ENCODE peak calls at places on chromosomes 7 and 10, in four cellular contexts. A is right lobe of liver, U is gastrocnemius medialis, P is H1. R is an unnamed sample. For H3K27me3, the result is how much of the 10 kb centered on the place peaks cover.

GRCh38 chr7:158680754-158681153 is 23.9 kb downstream of the NCAPG2 start:
- DNase-seq in A (no peak), U (no peak), P (no peak), R (no peak)

GRCh38 chr10:60490013-60490412 is 100.3 kb upstream of the ANK3 start:
- DNase-seq in A (no peak), U (no peak), P (no peak), R (no peak)

GRCh38 chr10:4902571-4903011 is 60.6 kb upstream of the AKR1C1 start:
- DNase-seq in A (peak), U (no peak), P (no peak), R (no peak)

GRCh38 chr10:63628526-63629362 is 107.5 kb downstream of the REEP3 start:
- DNase-seq in A (peak), U (peak), P (no peak), R (peak)

GRCh38 chr10:71465576-71466252 is 69.0 kb downstream of the CDH23 start:
- DNase-seq in A (no peak), U (no peak), P (no peak), R (no peak)

GRCh38 chr7:85038466-85038865 is 148.4 kb downstream of the SEMA3D start:
- DNase-seq in A (no peak), U (no peak), P (no peak), R (no peak)

GRCh38 chr7:466465-467191 is 53.0 kb downstream of the PDGFA start:
- DNase-seq in A (peak), U (peak), P (no peak), R (no peak)

GRCh38 chr10:21467633-21468032 is 57.8 kb downstream of the SKIDA1 start:
- DNase-seq in A (no peak), U (no peak), P (no peak), R (no peak)

GRCh38 chr10:123402656-123403055 is 248.5 kb downstream of the BUB3 start:
- DNase-seq in A (no peak), U (no peak), P (no peak), R (no peak)

GRCh38 chr7:113880467-113881040 is 38.3 kb downstream of the PPP1R3A start:
- DNase-seq in A (no peak), U (no peak), P (no peak), R (no peak)

GRCh38 chr10:909831-910230 is 21.7 kb downstream of the LARP4B start:
- DNase-seq in A (no peak), U (no peak), P (no peak), R (peak)

GRCh38 chr10:24465899-24466615 is 257.1 kb downstream of the KIAA1217 start:
- DNase-seq in A (peak), U (peak), P (no peak), R (no peak)

GRCh38 chr7:15853832-15854470 is 167.5 kb upstream of the MEOX2 start:
- DNase-seq in A (no peak), U (peak), P (no peak), R (no peak)

GRCh38 chr7:78121878-78122277 is 323.3 kb downstream of the PHTF2 start:
- DNase-seq in A (no peak), U (no peak), P (no peak), R (no peak)

GRCh38 chr10:43203491-43204393 is 63.1 kb downstream of the RASGEF1A start:
- DNase-seq in A (peak), U (peak), P (peak), R (no peak)

GRCh38 chr7:101595766-101596537 is 33.1 kb downstream of the MYL10 start:
- DNase-seq in A (no peak), U (no peak), P (no peak), R (no peak)

GRCh38 chr7:141649865-141650499 is 52.0 kb downstream of the DENND11 start:
- DNase-seq in A (peak), U (peak), P (no peak), R (no peak)

DNA sequence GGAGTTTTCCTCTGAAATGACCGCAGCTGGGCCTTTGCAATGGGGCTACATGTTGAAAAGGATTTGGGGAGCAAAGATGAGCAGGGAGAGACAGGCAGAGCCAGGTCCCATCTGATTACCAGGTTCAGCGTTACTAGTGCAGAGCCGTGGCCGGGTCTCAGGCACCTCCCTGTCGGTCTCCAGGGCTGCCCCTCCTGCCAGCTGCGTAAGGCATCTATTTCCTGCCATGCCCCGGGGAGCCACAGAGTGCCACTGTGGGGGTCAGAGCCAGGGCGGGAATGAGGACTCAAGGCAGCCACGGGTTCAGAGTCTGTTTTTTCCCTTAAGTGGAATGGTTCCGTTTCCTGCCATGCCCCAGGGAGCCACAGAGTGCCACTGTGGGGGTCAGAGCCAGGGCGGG is 382.6 kb upstream of the SHH start:
- DNase-seq in A (peak), U (no peak), P (no peak), R (no peak)
- TF ChIP-seq CTCF in A (no peak), U (no peak), P (no peak), R (no peak)

GRCh38 chr7:31028417-31028988 is 23.6 kb upstream of the ADCYAP1R1 start:
- DNase-seq in A (no peak), U (no peak), P (no peak), R (no peak)

GRCh38 chr7:31029674-31030073 is 22.4 kb upstream of the ADCYAP1R1 start:
- DNase-seq in A (no peak), U (no peak), P (no peak), R (no peak)

GRCh38 chr7:31029251-31029650 is 22.9 kb upstream of the ADCYAP1R1 start:
- DNase-seq in A (no peak), U (no peak), P (no peak), R (no peak)

GRCh38 chr7:31027161-31027965 is 24.7 kb upstream of the ADCYAP1R1 start:
- DNase-seq in A (no peak), U (no peak), P (peak), R (peak)

DNA sequence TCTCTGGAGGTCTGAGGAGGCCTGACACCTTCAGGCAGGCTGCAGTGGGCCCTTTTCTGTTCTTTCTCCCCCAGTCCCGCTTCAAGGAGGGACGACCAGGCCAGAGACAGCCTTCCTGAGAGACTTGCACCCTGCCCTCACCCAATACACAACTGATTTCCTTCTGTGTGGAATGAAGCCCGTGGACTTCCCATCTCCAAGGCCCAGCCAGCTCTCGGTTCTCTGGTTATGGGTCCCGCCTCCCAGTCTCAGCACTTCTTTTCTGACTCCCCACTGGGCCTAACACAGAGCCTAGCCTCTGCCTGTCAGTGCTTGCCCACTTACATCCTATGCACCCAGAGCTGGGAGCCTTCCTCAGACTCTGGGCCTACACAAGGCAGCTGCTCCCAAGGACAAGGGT is 24.1 kb upstream of the ADCYAP1R1 start:
- DNase-seq in A (no peak), U (no peak), P (no peak), R (no peak)
- H3K27me3 ChIP-seq in A (under half), U (under half), P (under half), R (under half)

DNA sequence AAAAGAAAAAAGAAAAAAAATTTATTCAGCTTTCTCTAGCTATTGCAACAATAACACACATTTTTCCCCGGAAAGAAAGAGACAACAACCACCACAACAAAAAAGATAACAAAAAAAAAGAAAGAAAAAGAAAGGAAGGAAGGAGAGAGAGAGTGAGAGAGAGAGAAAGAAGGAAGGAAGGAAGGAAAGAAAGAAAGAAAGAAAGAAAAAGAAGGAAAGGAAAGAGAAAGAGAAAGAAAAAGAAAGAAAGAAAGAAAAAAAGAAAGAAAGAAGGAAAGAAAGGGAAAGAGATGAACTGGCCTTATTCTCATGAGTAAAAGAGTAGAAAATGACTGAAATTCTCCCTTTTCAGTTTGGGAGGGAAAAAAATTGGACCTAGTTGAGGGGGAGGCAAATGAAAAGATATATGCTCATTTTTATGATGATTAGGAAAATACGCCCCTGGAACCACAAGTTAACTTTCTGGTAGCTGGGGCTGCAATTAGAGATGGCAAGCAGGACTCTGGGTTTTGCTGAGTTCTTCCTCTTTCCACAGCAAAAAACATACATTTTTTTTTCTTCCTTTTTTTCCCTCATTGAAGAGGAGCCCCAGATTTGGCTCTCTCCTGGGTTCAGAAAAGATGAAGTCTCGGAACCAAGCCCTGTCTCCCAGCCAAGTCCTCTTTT is 12.5 kb upstream of the PRDX3 start:
- DNase-seq in A (no peak), U (no peak), P (no peak), R (no peak)
- H3K27ac ChIP-seq in A (no peak), U (no peak), P (no peak), R (no peak)

GRCh38 chr7:2760098-2760889 is 72.3 kb downstream of the AMZ1 start:
- DNase-seq in A (no peak), U (peak), P (no peak), R (peak)
- TF ChIP-seq CTCF in A (peak), U (peak), P (peak), R (peak)